ENCODE peak calls at places on chromosomes 6 and 20, in five cellular contexts. P is stomach, F is GM12878, Q is transverse colon, A is esophagus muscularis mucosa. H is an unnamed sample.

GRCh38 chr6:124885171-124885570 is 77.1 kb upstream of the RNF217 start:
- DNase-seq in F (no peak), A (no peak), Q (no peak), P (no peak), H (no peak)

GRCh38 chr20:61520761-61521460 is 268.9 kb downstream of the CDH4 start:
- DNase-seq in P (no peak), F (no peak), Q (no peak), A (no peak), H (no peak)

GRCh38 chr20:49890651-49891361 is 24.5 kb downstream of the SPATA2 start:
- DNase-seq in Q (no peak), A (no peak), P (no peak), F (no peak), H (peak)

GRCh38 chr6:72559067-72559466 is 62.8 kb upstream of the KCNQ5 start:
- DNase-seq in F (no peak), P (no peak), A (no peak), Q (no peak), H (no peak)

GRCh38 chr20:24937579-24937978 is 11.5 kb upstream of the CST7 start:
- DNase-seq in F (no peak), A (no peak), P (no peak), Q (no peak), H (no peak)

GRCh38 chr6:108699290-108700041 is 138.7 kb downstream of the FOXO3 start:
- DNase-seq in F (no peak), P (no peak), A (no peak), Q (no peak), H (no peak)

GRCh38 chr6:118284736-118285360 is 263.2 kb upstream of the PLN start:
- DNase-seq in A (no peak), P (no peak), Q (no peak), F (no peak), H (no peak)

GRCh38 chr20:63178445-63178818 is 37.5 kb downstream of the YTHDF1 start:
- DNase-seq in F (no peak), Q (no peak), P (no peak), A (no peak), H (no peak)

GRCh38 chr20:32439132-32439829 is 81.2 kb downstream of the ASXL1 start:
- DNase-seq in P (no peak), Q (peak), A (no peak), F (no peak), H (peak)

GRCh38 chr6:78910611-78911134 is 43.3 kb downstream of the IRAK1BP1 start:
- DNase-seq in Q (peak), F (no peak), P (no peak), A (no peak), H (no peak)

GRCh38 chr6:170506446-170506845 is 46.7 kb downstream of the PSMB1 start:
- DNase-seq in A (no peak), F (no peak), P (no peak), Q (no peak), H (no peak)

GRCh38 chr6:39793528-39793927 is 1.4 kb downstream of the DAAM2 start:
- DNase-seq in F (no peak), A (no peak), P (no peak), Q (no peak), H (no peak)

GRCh38 chr6:153085239-153085638 is 45.8 kb downstream of the RGS17 start:
- DNase-seq in Q (no peak), F (no peak), A (no peak), P (no peak), H (no peak)
- TF ChIP-seq POLR2AphosphoS5 in Q (no peak), F (no peak), A (no peak), P (no peak), H (no peak)

GRCh38 chr6:41796474-41796873 is 9.0 kb downstream of the TOMM6 start:
- DNase-seq in A (no peak), P (no peak), F (no peak), Q (no peak), H (no peak)

GRCh38 chr6:41789937-41790502 is 2.5 kb downstream of the TOMM6 start:
- DNase-seq in P (no peak), Q (no peak), F (no peak), A (no peak), H (no peak)

GRCh38 chr6:41789390-41789724 is 1.9 kb downstream of the TOMM6 start:
- DNase-seq in P (no peak), Q (no peak), A (no peak), F (no peak), H (no peak)

GRCh38 chr6:41791306-41791705 is 3.8 kb downstream of the TOMM6 start:
- DNase-seq in Q (no peak), P (no peak), F (no peak), A (no peak), H (no peak)

GRCh38 chr6:41791984-41792383 is 4.5 kb downstream of the TOMM6 start:
- DNase-seq in A (no peak), Q (no peak), P (no peak), F (no peak), H (no peak)
- TF ChIP-seq POLR2A in A (no peak), Q (no peak), P (no peak), F (peak), H (no peak)

DNA sequence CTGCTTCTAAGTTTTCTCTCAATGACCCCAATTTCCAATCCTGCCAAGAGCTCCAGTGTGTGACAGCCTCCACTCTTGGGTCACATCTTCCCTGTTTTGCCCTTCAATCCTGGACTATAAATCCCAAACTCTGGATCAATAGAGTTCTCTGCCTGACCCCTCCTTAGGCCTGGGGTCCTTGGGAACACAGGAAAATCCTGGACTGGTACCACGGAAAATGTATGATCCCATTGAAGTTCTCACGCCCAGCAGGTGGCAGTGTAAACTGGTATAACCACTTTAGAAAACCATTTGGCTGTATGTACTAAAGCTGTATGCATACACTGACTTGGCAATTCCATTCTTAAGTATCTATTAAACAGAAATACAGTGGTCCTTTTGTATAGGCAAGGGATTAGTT is 98.0 kb downstream of the SNAP25 start:
- DNase-seq in A (no peak), F (peak), Q (no peak), P (no peak), H (no peak)
- TF ChIP-seq CTCF in A (peak), F (peak), Q (no peak), P (no peak), H (no peak)

GRCh38 chr20:17863209-17863576 is 105.4 kb downstream of the SNX5 start:
- DNase-seq in F (no peak), P (no peak), A (no peak), Q (no peak), H (no peak)

GRCh38 chr20:17866234-17867001 is 102.2 kb downstream of the SNX5 start:
- DNase-seq in P (no peak), A (no peak), F (no peak), Q (no peak), H (no peak)

GRCh38 chr20:17864791-17865190 is 103.8 kb downstream of the SNX5 start:
- DNase-seq in F (no peak), Q (no peak), A (no peak), P (no peak), H (no peak)

GRCh38 chr20:17862171-17862570 is 106.4 kb downstream of the SNX5 start:
- DNase-seq in Q (no peak), A (no peak), P (no peak), F (no peak), H (no peak)

DNA sequence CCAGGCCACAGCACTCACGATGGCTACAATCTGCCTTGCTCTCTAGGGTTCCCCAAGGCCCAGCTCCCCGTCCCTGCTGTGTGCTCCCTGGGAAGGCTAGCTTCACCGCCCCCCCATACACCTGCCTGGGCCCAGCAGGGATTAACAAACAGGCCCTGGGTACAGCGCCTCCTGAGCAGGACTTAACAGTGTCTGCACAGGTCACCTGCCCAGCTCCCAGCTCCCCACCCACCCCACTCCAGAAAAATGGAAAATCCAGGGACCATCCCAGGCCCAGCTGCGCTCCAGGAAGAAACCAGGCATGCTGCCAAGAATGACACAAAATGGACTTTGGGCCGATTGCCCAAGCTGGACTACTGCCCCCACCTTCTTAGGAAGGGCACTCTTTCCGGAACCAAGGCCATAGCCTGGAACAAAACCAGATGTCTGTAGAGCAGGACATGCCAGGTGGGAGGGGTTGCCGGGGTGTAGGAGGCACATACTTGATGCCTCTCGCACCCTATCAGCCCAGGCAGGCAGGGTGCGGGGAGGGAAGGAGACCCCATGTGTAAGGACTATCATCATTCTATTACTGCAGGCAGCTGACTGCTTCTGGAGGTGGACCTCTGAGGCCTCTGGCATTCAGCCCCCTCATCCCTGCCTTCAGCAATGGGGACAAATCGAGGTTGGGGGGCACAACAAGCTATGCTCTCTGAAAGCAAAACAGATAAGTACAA is 104.9 kb downstream of the SNX5 start:
- DNase-seq in P (peak), Q (peak), F (no peak), A (no peak), H (no peak)
- TF ChIP-seq POLR2AphosphoS5 in P (peak), Q (peak), F (no peak), A (peak), H (peak)

DNA sequence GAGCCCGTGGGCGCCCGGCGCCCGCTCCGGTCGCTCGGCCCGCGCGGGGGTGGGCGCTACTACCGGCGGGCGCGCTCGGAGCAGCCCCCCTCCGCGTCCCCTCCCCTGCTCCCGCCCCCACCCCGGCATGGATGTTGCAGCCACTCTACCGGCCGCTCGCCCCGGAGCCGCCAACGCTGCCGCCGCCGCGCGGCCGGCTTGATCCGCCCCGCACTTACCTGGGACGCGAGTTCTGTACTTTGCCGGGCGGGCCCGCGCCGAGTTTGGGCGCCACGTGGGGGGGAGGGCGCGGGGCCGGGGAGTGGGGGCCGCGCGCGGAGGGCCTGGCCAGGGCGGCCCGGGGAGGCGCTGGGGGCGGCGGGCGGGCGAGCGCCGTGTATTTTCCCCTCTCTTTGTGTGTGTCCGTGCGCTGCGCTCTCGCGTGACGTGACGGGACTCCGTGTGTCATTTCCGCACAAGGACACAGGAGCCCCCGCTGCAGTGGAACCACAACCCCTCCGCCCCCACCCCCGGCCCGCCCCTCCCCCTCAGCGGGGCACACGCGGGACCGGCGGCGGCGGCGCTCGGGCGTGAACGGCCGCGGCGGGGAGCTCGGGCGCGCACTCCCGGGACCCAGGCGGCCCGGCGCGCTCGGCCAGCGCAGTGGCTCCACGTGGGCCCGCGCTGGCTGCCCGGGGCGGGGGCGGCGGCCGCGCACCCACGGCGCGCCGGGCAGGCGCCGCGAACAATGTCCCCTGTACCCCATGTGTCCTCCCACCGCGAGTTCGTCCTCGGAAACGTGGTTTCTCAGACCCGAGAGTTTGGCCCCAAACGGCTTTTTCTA is at the start of gene BEND3:
- DNase-seq in F (no peak), P (peak), A (no peak), Q (peak), H (no peak)
- TF ChIP-seq POLR2A in F (peak), P (no peak), A (no peak), Q (no peak), H (no peak)

DNA sequence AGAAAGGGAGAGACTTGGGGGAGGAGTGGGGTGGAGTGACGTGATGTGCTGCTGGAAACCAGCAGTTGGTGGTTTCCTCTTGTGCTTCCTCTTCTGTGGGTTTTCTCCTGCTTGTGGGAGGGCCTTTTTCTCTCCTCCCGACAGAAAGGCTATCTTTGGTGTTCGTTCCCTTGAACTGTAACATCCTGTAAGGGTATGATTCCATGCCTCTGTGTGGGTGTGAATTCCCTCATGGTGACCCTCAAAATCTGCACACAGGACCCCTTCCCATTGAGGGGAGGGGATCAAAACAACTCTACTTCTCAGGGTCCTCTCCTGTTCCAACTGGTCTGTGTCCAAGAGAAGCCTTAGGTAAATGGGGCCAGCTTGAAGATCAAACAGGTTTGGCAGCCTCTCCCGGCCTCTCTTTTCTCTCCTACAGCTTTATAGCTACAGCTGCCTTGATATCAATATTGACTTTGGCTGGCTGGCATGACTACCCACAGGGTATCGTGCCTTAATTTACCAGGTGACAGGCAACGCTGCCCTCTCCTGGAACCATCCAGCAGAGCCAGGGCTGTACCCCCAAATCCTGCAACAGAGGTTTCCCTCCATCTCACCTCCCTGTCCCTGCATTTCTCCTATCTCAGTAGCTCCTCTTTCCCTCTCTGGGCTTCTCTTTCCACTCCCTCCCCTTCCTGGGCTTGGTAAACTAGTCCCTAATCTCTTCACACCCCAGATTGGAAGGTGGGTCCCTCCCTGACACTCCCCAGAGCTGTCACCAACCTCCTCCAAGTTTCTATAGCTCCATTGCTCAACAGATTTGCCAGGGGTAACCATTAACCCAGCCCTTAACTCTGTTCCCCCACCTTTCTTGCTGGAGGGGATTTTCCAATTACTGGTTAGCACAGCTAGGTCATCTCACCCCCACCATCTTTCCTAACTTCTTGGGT is 1.5 kb upstream of the MSH5 start:
- DNase-seq in A (no peak), P (peak), Q (peak), F (peak), H (peak)
- TF ChIP-seq CTCF in A (no peak), P (no peak), Q (peak), F (peak), H (no peak)

DNA sequence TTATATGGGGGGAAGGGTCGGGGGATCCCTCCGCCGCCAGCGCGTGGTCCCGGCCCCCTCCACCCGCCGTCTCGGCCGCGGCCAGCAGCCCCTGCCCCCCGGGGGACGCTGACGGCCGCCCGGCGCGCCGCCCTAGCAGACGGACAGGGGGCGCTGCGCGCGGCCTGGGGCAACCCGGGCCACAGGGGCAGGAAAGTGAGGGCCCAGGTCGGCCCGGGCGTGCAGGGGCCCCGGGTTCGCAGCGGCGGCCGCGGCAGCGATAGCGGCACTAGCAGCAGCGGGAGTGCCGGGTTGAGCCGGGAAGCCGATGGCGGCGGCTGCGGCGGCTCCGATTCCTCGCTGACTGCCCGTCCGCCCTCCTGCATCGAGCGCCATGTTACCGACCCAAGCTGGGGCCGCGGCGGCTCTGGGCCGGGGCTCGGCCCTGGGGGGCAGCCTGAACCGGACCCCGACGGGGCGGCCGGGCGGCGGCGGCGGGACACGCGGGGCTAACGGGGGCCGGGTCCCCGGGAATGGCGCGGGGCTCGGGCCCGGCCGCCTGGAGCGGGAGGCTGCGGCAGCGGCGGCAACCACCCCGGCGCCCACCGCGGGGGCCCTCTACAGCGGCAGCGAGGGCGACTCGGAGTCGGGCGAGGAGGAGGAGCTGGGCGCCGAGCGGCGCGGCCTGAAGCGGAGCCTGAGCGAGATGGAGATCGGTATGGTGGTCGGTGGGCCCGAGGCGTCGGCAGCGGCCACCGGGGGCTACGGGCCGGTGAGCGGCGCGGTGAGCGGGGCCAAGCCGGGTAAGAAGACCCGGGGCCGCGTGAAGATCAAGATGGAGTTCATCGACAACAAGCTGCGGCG is 436 bp downstream of the SRF start:
- DNase-seq in F (no peak), A (no peak), P (no peak), Q (peak), H (no peak)
- TF ChIP-seq POLR2AphosphoS5 in F (peak), A (no peak), P (no peak), Q (peak), H (no peak)

GRCh38 chr20:57814529-57814928 is 104.7 kb upstream of the PMEPA1 start:
- DNase-seq in P (no peak), Q (no peak), A (no peak), F (no peak), H (no peak)
- TF ChIP-seq POLR2A in P (no peak), Q (no peak), A (no peak), F (no peak), H (no peak)

H was measured in breast epithelium.